ENCODE peak calls at places on chromosome 3, in four cellular contexts. R is A673, F is HepG2, K is epithelial cell of proximal tubule. N is an unnamed sample.

GRCh38 chr3:60192297-60193114 is 1058.7 kb downstream of the FHIT start:
- DNase-seq in F (no peak), R (no peak), K (no peak), N (no peak)

GRCh38 chr3:136473716-136474326 is 223.7 kb downstream of the PCCB start:
- DNase-seq in K (no peak), R (peak), F (no peak), N (no peak)

GRCh38 chr3:119700920-119701734 is 1.7 kb upstream of the CFAP91 start:
- DNase-seq in R (no peak), K (no peak), F (no peak), N (no peak)

GRCh38 chr3:155744626-155745324 is at the start of gene PLCH1:
- DNase-seq in R (peak), F (peak), K (no peak), N (peak)

GRCh38 chr3:170027691-170028102 is 10.1 kb upstream of the GPR160 start:
- DNase-seq in F (peak), K (no peak), R (no peak), N (no peak)

GRCh38 chr3:81363816-81364215 is 397.6 kb downstream of the GBE1 start:
- DNase-seq in K (no peak), F (no peak), R (no peak), N (no peak)

GRCh38 chr3:121545049-121545563 is 682 bp downstream of the POLQ start:
- DNase-seq in K (no peak), F (no peak), R (no peak), N (no peak)

GRCh38 chr3:80275120-80275519 is 507.3 kb upstream of the ROBO1 start:
- DNase-seq in K (no peak), R (no peak), F (no peak), N (no peak)

GRCh38 chr3:16311960-16312451 is 47.0 kb downstream of the OXNAD1 start:
- DNase-seq in R (no peak), F (no peak), K (no peak), N (no peak)

GRCh38 chr3:194300392-194300758 is 50.8 kb downstream of the CPN2 start:
- DNase-seq in R (no peak), K (peak), F (peak), N (peak)

GRCh38 chr3:57756528-57757401 is 656 bp downstream of the SLMAP start:
- DNase-seq in F (peak), K (no peak), R (peak), N (peak)

GRCh38 chr3:159517105-159517504 is 471.5 kb upstream of the IL12A start:
- DNase-seq in R (no peak), F (no peak), K (no peak), N (no peak)

GRCh38 chr3:197298858-197299854 is 744 bp upstream of the DLG1 start:
- DNase-seq in K (no peak), R (no peak), F (peak), N (peak)

GRCh38 chr3:191637611-191638010 is 176.6 kb downstream of the PYDC2 start:
- DNase-seq in R (no peak), F (no peak), K (no peak), N (no peak)

GRCh38 chr3:5160926-5161858 is 26.3 kb upstream of the EDEM1 start:
- DNase-seq in K (no peak), R (peak), F (no peak), N (no peak)

GRCh38 chr3:42605550-42606173 is 5.2 kb downstream of the NKTR start:
- DNase-seq in F (peak), K (no peak), R (no peak), N (no peak)

GRCh38 chr3:182364723-182365650 is 428.3 kb upstream of the ATP11B start:
- DNase-seq in R (peak), K (no peak), F (no peak), N (no peak)

GRCh38 chr3:130658666-130659065 is 88.0 kb downstream of the PIK3R4 start:
- DNase-seq in F (no peak), K (peak), R (peak), N (no peak)

GRCh38 chr3:196287066-196287404 is 491 bp downstream of the PCYT1A start:
- DNase-seq in R (peak), F (no peak), K (no peak), N (peak)

GRCh38 chr3:100087203-100087602 is 27.1 kb downstream of the FILIP1L start:
- DNase-seq in F (no peak), R (no peak), K (peak), N (no peak)

GRCh38 chr3:21665444-21665843 is 85.6 kb downstream of the ZNF385D start:
- DNase-seq in F (no peak), K (peak), R (no peak), N (no peak)

GRCh38 chr3:79906106-79906505 is 138.3 kb upstream of the ROBO1 start:
- DNase-seq in K (no peak), F (no peak), R (no peak), N (no peak)

GRCh38 chr3:183823963-183824362 is 1.4 kb downstream of the MAP6D1 start:
- DNase-seq in K (no peak), F (no peak), R (no peak), N (no peak)
- H3K4me3 ChIP-seq in K (no peak), F (no peak), R (peak), N (no peak)

GRCh38 chr3:29679967-29680366 is 399.1 kb downstream of the RBMS3 start:
- DNase-seq in K (no peak), F (no peak), R (no peak), N (no peak)

GRCh38 chr3:29686889-29687592 is 406.2 kb downstream of the RBMS3 start:
- DNase-seq in K (no peak), F (no peak), R (no peak), N (no peak)

GRCh38 chr3:29683306-29683993 is 402.6 kb downstream of the RBMS3 start:
- DNase-seq in K (no peak), F (no peak), R (no peak), N (no peak)
- H3K4me3 ChIP-seq in K (no peak), F (no peak), R (no peak), N (no peak)

GRCh38 chr3:11734-12133 is 184.8 kb upstream of the CHL1 start:
- DNase-seq in K (no peak), R (peak), F (no peak), N (peak)
- H3K4me3 ChIP-seq in K (peak), R (peak), F (no peak), N (no peak)

GRCh38 chr3:150764607-150765366 is 1.8 kb upstream of the SIAH2 start:
- DNase-seq in R (no peak), K (no peak), F (no peak), N (no peak)
- H3K4me3 ChIP-seq in R (no peak), K (peak), F (peak), N (peak)

DNA sequence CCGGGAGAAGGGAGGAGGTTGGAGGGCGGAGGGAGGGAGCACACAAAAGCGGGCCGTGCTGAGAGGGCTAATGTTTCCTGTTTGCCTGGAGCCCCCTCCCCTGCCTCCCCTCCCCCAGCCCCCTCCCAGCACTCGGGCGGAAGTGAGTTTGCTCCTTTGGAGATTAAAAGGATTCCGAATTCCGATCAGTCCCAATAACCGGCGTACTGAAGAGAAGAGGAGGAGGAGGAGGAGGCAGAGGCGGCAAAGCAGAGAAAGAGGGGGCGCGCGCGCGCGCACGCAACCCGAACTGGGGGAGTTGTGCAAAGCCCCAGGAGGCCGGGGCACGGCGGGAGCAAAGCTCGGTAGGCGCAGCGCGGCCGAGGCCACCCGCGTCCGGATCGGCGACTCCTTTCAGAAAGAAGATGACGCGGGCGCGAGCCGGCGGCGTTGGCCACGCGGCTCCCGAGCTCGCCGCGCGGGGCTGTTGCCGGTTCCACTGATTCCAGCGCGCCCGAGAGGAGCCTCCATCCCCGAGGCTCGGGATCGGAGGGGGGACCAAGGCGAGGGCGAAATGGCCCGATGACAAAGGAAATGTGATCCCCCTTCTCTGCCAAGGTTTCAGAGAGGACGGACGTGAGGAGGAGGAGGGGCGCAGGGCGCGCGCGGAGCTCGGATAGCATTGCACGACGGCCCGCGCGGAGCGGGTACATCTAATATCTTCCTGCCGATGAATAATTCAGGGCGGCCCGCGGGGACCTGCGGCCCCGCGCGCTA is 1.2 kb upstream of the TRIM71 start:
- DNase-seq in R (peak), K (no peak), F (peak), N (peak)
- H3K4me3 ChIP-seq in R (peak), K (peak), F (peak), N (peak)

GRCh38 chr3:9862391-9863235 is 17.4 kb downstream of the CIDEC start:
- DNase-seq in F (peak), K (no peak), R (no peak), N (no peak)
- H3K4me3 ChIP-seq in F (peak), K (peak), R (no peak), N (peak)

DNA sequence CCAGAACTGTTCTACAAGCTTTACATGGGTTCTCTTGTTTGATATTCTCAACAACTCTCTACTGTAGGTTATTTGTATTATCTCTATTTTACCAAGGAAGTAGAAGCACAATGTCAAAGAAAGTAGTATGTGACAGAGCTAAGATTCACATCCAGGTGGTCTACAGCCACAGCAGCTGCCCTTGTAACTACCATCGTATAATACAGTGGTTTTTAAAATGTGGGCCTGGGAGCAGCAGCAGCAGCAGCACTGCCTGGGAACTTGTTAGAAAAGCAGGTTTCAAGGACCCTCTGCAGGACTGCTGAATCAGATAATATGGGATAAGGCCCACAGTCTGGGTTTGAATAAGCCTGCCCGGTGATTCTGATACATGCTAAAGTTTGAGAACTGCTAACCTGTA is 357.1 kb upstream of the SATB1 start:
- DNase-seq in K (no peak), R (no peak), F (no peak), N (no peak)
- H3K4me3 ChIP-seq in K (no peak), R (no peak), F (no peak), N (no peak)